ENCODE peak calls at places on chromosome 14, in ten cellular contexts. One of them, this sample, is unnamed.

GRCh38 chr14:80988742-80989429 is 33.5 kb downstream of the TSHR start:
- DNase-seq in prostate gland: no peak
- DNase-seq in cardiac fibroblast: peak; percentile 28
- DNase-seq in choroid plexus epithelial cell: peak; percentile 12
- DNase-seq in transverse colon: no peak
- DNase-seq in AG04450: no peak
- DNase-seq in CD4-positive, alpha-beta T cell: no peak
- DNase-seq in GM20000: no peak
- DNase-seq in left ventricle myocardium inferior: no peak
- DNase-seq in fibroblast of mammary gland: peak; percentile 42
- DNase-seq in this sample: no peak

GRCh38 chr14:98112211-98112780 is 1159.7 kb downstream of the BCL11B start:
- DNase-seq in prostate gland: no peak
- DNase-seq in cardiac fibroblast: no peak
- DNase-seq in choroid plexus epithelial cell: no peak
- DNase-seq in transverse colon: no peak
- DNase-seq in AG04450: no peak
- DNase-seq in CD4-positive, alpha-beta T cell: no peak
- DNase-seq in GM20000: no peak
- DNase-seq in left ventricle myocardium inferior: no peak
- DNase-seq in fibroblast of mammary gland: no peak
- DNase-seq in this sample: no peak

GRCh38 chr14:55127491-55127951 is 1.5 kb upstream of the LGALS3 start:
- DNase-seq in prostate gland: peak; percentile 16
- DNase-seq in cardiac fibroblast: peak; percentile 82
- DNase-seq in choroid plexus epithelial cell: peak; percentile 28
- DNase-seq in transverse colon: peak; percentile 63
- DNase-seq in AG04450: no peak
- DNase-seq in CD4-positive, alpha-beta T cell: no peak
- DNase-seq in GM20000: no peak
- DNase-seq in left ventricle myocardium inferior: no peak
- DNase-seq in fibroblast of mammary gland: peak; percentile 72
- DNase-seq in this sample: no peak

GRCh38 chr14:96674121-96674520 is 123.1 kb upstream of the VRK1 start:
- DNase-seq in prostate gland: no peak
- DNase-seq in cardiac fibroblast: no peak
- DNase-seq in choroid plexus epithelial cell: no peak
- DNase-seq in transverse colon: no peak
- DNase-seq in AG04450: no peak
- DNase-seq in CD4-positive, alpha-beta T cell: no peak
- DNase-seq in GM20000: no peak
- DNase-seq in left ventricle myocardium inferior: no peak
- DNase-seq in fibroblast of mammary gland: no peak
- DNase-seq in this sample: no peak

GRCh38 chr14:57987596-57988300 is 121.9 kb upstream of the SLC35F4 start:
- DNase-seq in prostate gland: no peak
- DNase-seq in cardiac fibroblast: no peak
- DNase-seq in choroid plexus epithelial cell: no peak
- DNase-seq in transverse colon: no peak
- DNase-seq in AG04450: no peak
- DNase-seq in CD4-positive, alpha-beta T cell: no peak
- DNase-seq in GM20000: no peak
- DNase-seq in left ventricle myocardium inferior: no peak
- DNase-seq in fibroblast of mammary gland: no peak
- DNase-seq in this sample: no peak

GRCh38 chr14:104560586-104560945 is 19.0 kb upstream of the C14orf180 start:
- DNase-seq in prostate gland: no peak
- DNase-seq in cardiac fibroblast: no peak
- DNase-seq in choroid plexus epithelial cell: no peak
- DNase-seq in transverse colon: no peak
- DNase-seq in AG04450: no peak
- DNase-seq in CD4-positive, alpha-beta T cell: no peak
- DNase-seq in GM20000: no peak
- DNase-seq in left ventricle myocardium inferior: no peak
- DNase-seq in fibroblast of mammary gland: no peak
- DNase-seq in this sample: peak; percentile 76

GRCh38 chr14:78202976-78203375 is 32.8 kb downstream of the NRXN3 start:
- DNase-seq in prostate gland: no peak
- DNase-seq in cardiac fibroblast: no peak
- DNase-seq in choroid plexus epithelial cell: no peak
- DNase-seq in transverse colon: no peak
- DNase-seq in AG04450: no peak
- DNase-seq in CD4-positive, alpha-beta T cell: no peak
- DNase-seq in GM20000: no peak
- DNase-seq in left ventricle myocardium inferior: no peak
- DNase-seq in fibroblast of mammary gland: no peak
- DNase-seq in this sample: no peak

GRCh38 chr14:74488788-74489397 is 4.2 kb downstream of the NPC2 start:
- DNase-seq in prostate gland: no peak
- DNase-seq in cardiac fibroblast: peak; percentile 77
- DNase-seq in choroid plexus epithelial cell: peak; percentile 70
- DNase-seq in transverse colon: no peak
- DNase-seq in AG04450: no peak
- DNase-seq in CD4-positive, alpha-beta T cell: no peak
- DNase-seq in GM20000: no peak
- DNase-seq in left ventricle myocardium inferior: no peak
- DNase-seq in fibroblast of mammary gland: peak; percentile 80
- DNase-seq in this sample: no peak

GRCh38 chr14:56118611-56119181 is 485 bp downstream of the PELI2 start:
- DNase-seq in prostate gland: peak; percentile 22
- DNase-seq in cardiac fibroblast: no peak
- DNase-seq in choroid plexus epithelial cell: no peak
- DNase-seq in transverse colon: peak; percentile 26
- DNase-seq in AG04450: no peak
- DNase-seq in CD4-positive, alpha-beta T cell: no peak
- DNase-seq in GM20000: peak; percentile 44
- DNase-seq in left ventricle myocardium inferior: peak; percentile 41
- DNase-seq in fibroblast of mammary gland: no peak
- DNase-seq in this sample: no peak

GRCh38 chr14:99327458-99328250 is 55.7 kb upstream of the BCL11B start:
- DNase-seq in prostate gland: no peak
- DNase-seq in cardiac fibroblast: no peak
- DNase-seq in choroid plexus epithelial cell: no peak
- DNase-seq in transverse colon: no peak
- DNase-seq in AG04450: no peak
- DNase-seq in CD4-positive, alpha-beta T cell: no peak
- DNase-seq in GM20000: no peak
- DNase-seq in left ventricle myocardium inferior: no peak
- DNase-seq in fibroblast of mammary gland: no peak
- DNase-seq in this sample: peak; percentile 55

GRCh38 chr14:97408937-97409860 is 612.0 kb downstream of the VRK1 start:
- DNase-seq in prostate gland: no peak
- DNase-seq in cardiac fibroblast: no peak
- DNase-seq in choroid plexus epithelial cell: no peak
- DNase-seq in transverse colon: no peak
- DNase-seq in AG04450: no peak
- DNase-seq in CD4-positive, alpha-beta T cell: no peak
- DNase-seq in GM20000: no peak
- DNase-seq in left ventricle myocardium inferior: no peak
- DNase-seq in fibroblast of mammary gland: no peak
- DNase-seq in this sample: no peak

GRCh38 chr14:97299661-97300060 is 502.5 kb downstream of the VRK1 start:
- DNase-seq in prostate gland: no peak
- DNase-seq in cardiac fibroblast: no peak
- DNase-seq in choroid plexus epithelial cell: no peak
- DNase-seq in transverse colon: no peak
- DNase-seq in AG04450: no peak
- DNase-seq in CD4-positive, alpha-beta T cell: no peak
- DNase-seq in GM20000: no peak
- DNase-seq in left ventricle myocardium inferior: no peak
- DNase-seq in fibroblast of mammary gland: no peak
- DNase-seq in this sample: no peak

GRCh38 chr14:50599700-50600444 is 39.9 kb downstream of the ATL1 start:
- DNase-seq in prostate gland: no peak
- DNase-seq in cardiac fibroblast: peak; percentile 72
- DNase-seq in choroid plexus epithelial cell: peak; percentile 77
- DNase-seq in transverse colon: no peak
- DNase-seq in AG04450: no peak
- DNase-seq in CD4-positive, alpha-beta T cell: no peak
- DNase-seq in GM20000: peak; percentile 24
- DNase-seq in left ventricle myocardium inferior: no peak
- DNase-seq in fibroblast of mammary gland: peak; percentile 70
- DNase-seq in this sample: no peak

GRCh38 chr14:95303552-95303951 is 16.2 kb downstream of the CLMN start:
- DNase-seq in prostate gland: no peak
- DNase-seq in cardiac fibroblast: no peak
- DNase-seq in choroid plexus epithelial cell: no peak
- DNase-seq in transverse colon: no peak
- DNase-seq in AG04450: no peak
- DNase-seq in CD4-positive, alpha-beta T cell: no peak
- DNase-seq in GM20000: no peak
- DNase-seq in left ventricle myocardium inferior: no peak
- DNase-seq in fibroblast of mammary gland: no peak
- DNase-seq in this sample: no peak

GRCh38 chr14:100473249-100473648 is 114.0 kb downstream of the BEGAIN start:
- DNase-seq in prostate gland: no peak
- DNase-seq in cardiac fibroblast: no peak
- DNase-seq in choroid plexus epithelial cell: no peak
- DNase-seq in transverse colon: no peak
- DNase-seq in AG04450: no peak
- DNase-seq in CD4-positive, alpha-beta T cell: no peak
- DNase-seq in GM20000: no peak
- DNase-seq in left ventricle myocardium inferior: no peak
- DNase-seq in fibroblast of mammary gland: no peak
- DNase-seq in this sample: no peak

DNA sequence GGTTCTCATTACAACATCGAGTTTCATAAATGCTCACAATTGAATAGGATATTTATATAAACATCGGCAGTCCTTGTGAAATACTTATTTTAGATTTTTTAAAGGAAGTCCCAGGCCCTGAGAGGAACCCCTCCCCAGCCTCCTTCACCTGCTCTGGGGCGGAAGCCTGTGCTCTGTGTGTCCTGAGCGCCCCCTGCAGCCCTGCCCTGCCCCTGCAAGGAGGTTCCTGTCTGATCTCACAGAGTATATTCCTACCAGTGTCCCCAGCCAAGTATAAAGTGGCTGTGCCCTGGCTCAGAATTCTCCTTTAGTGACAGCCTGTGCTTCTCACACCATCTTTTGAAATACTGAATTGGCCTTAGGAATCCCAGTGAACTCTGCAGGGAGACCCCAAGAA is 659.5 kb downstream of the TMEM121 start:
- DNase-seq in prostate gland: no peak
- DNase-seq in cardiac fibroblast: no peak
- DNase-seq in choroid plexus epithelial cell: no peak
- DNase-seq in transverse colon: peak; percentile 41
- DNase-seq in AG04450: no peak
- DNase-seq in CD4-positive, alpha-beta T cell: peak; percentile 61
- DNase-seq in GM20000: no peak
- DNase-seq in left ventricle myocardium inferior: no peak
- DNase-seq in fibroblast of mammary gland: no peak
- DNase-seq in this sample: no peak
- TF ChIP-seq CTCF in prostate gland: no peak
- TF ChIP-seq CTCF in cardiac fibroblast: no peak
- TF ChIP-seq CTCF in choroid plexus epithelial cell: no peak
- TF ChIP-seq CTCF in transverse colon: no peak
- TF ChIP-seq CTCF in AG04450: no peak
- TF ChIP-seq CTCF in CD4-positive, alpha-beta T cell: peak; percentile 84
- TF ChIP-seq CTCF in GM20000: peak; percentile 44
- TF ChIP-seq CTCF in left ventricle myocardium inferior: no peak
- TF ChIP-seq CTCF in fibroblast of mammary gland: no peak
- TF ChIP-seq CTCF in this sample: no peak

DNA sequence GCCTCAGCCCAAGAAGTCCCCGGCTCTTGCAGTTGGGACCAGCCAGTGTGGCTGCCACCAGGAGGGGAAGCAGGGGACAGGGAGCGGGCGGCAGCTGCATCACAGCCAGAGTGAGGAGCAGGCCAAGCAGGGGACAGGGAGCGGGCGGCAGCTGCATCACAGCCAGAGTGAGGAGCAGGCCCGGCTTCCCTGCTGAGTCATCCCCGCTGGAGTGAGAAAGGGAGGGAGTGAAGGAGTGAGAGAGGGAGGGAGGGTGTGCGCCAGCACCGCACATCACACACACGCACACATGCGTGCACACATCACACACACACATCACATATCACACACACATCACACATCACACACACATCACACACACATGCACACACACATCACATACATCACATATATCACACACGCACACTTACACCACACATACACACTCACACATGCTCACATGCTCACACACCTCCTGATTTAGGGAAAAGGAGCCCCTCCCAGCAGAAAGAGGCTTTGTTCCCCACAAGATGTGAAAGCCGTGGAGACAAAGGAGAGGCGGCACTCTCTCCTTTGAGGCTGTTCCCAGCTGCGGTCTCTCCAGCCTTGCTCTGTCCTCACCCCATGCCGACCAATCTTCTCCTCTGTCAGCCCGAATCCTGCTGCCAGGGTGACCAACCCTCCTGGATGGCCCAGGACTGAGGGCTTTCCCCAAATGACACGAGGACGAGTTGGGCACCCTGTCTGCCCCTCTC is 16.8 kb upstream of the ZDHHC22 start:
- DNase-seq in prostate gland: no peak
- DNase-seq in cardiac fibroblast: peak; percentile 63
- DNase-seq in choroid plexus epithelial cell: peak; percentile 57
- DNase-seq in transverse colon: no peak
- DNase-seq in AG04450: peak; percentile 30
- DNase-seq in CD4-positive, alpha-beta T cell: no peak
- DNase-seq in GM20000: no peak
- DNase-seq in left ventricle myocardium inferior: peak; percentile 36
- DNase-seq in fibroblast of mammary gland: peak; percentile 58
- DNase-seq in this sample: no peak
- TF ChIP-seq CTCF in prostate gland: no peak
- TF ChIP-seq CTCF in cardiac fibroblast: no peak
- TF ChIP-seq CTCF in choroid plexus epithelial cell: no peak
- TF ChIP-seq CTCF in transverse colon: no peak
- TF ChIP-seq CTCF in AG04450: no peak
- TF ChIP-seq CTCF in CD4-positive, alpha-beta T cell: no peak
- TF ChIP-seq CTCF in GM20000: no peak
- TF ChIP-seq CTCF in left ventricle myocardium inferior: no peak
- TF ChIP-seq CTCF in fibroblast of mammary gland: no peak
- TF ChIP-seq CTCF in this sample: no peak

DNA sequence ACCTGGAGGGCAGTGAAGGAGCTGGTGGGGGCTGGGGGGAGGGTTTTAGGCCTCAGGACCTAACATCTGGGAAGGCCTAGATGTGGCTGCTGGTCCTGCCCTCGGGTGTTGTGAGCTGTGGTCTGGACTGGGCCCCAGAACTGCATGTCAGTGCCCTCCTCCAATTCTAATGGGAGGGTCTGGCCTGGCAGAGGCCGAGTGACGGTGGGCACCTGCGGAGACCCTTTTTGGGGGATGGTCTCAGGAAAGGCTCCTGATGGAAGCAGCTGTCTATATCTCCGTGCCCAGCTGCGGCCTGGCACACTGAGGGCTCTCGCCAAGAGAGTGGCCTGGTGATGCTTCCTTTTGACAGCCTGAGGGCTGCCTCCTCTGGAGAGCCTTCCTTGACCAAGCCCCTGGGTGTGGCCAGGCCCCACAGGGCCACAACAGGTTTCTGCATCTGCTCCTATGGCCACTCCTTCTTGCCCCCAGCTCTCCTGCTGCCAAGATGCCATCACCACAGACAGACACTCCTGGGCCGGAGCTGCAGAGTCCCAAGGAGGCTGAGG is 5.3 kb downstream of the EXOC3L4 start:
- DNase-seq in prostate gland: no peak
- DNase-seq in cardiac fibroblast: no peak
- DNase-seq in choroid plexus epithelial cell: no peak
- DNase-seq in transverse colon: no peak
- DNase-seq in AG04450: no peak
- DNase-seq in CD4-positive, alpha-beta T cell: no peak
- DNase-seq in GM20000: no peak
- DNase-seq in left ventricle myocardium inferior: no peak
- DNase-seq in fibroblast of mammary gland: no peak
- DNase-seq in this sample: no peak
- TF ChIP-seq CTCF in prostate gland: no peak
- TF ChIP-seq CTCF in cardiac fibroblast: no peak
- TF ChIP-seq CTCF in choroid plexus epithelial cell: no peak
- TF ChIP-seq CTCF in transverse colon: no peak
- TF ChIP-seq CTCF in AG04450: no peak
- TF ChIP-seq CTCF in CD4-positive, alpha-beta T cell: no peak
- TF ChIP-seq CTCF in GM20000: no peak
- TF ChIP-seq CTCF in left ventricle myocardium inferior: no peak
- TF ChIP-seq CTCF in fibroblast of mammary gland: no peak
- TF ChIP-seq CTCF in this sample: no peak

GRCh38 chr14:86055512-86055911 is 525.6 kb downstream of the FLRT2 start:
- DNase-seq in prostate gland: no peak
- DNase-seq in cardiac fibroblast: peak; percentile 4
- DNase-seq in choroid plexus epithelial cell: peak; percentile 53
- DNase-seq in transverse colon: no peak
- DNase-seq in AG04450: no peak
- DNase-seq in CD4-positive, alpha-beta T cell: no peak
- DNase-seq in GM20000: no peak
- DNase-seq in left ventricle myocardium inferior: no peak
- DNase-seq in fibroblast of mammary gland: peak; percentile 28
- DNase-seq in this sample: no peak
- TF ChIP-seq CTCF in prostate gland: no peak
- TF ChIP-seq CTCF in cardiac fibroblast: no peak
- TF ChIP-seq CTCF in choroid plexus epithelial cell: peak; percentile 49
- TF ChIP-seq CTCF in transverse colon: no peak
- TF ChIP-seq CTCF in AG04450: peak; percentile 30
- TF ChIP-seq CTCF in CD4-positive, alpha-beta T cell: no peak
- TF ChIP-seq CTCF in GM20000: no peak
- TF ChIP-seq CTCF in left ventricle myocardium inferior: no peak
- TF ChIP-seq CTCF in fibroblast of mammary gland: peak; percentile 19
- TF ChIP-seq CTCF in this sample: peak; percentile 69

This sample was measured in chondrocyte.